ENCODE peak calls at places on chromosomes 11 and 22, in seven cellular contexts. R, T, Z, S, Q, Y and B are unnamed samples.

GRCh38 chr11:36010010-36010740 is 66.3 kb downstream of the LDLRAD3 start:
- DNase-seq in R (peak), T (no peak), Z (no peak), S (no peak), Q (no peak), Y (no peak), B (no peak)

GRCh38 chr11:69438286-69438920 is 43.1 kb upstream of the LINC01488 start:
- DNase-seq in R (no peak), T (no peak), Z (no peak), S (no peak), Q (no peak), Y (no peak), B (no peak)

GRCh38 chr11:132357811-132358572 is 987.6 kb downstream of the NTM start:
- DNase-seq in R (no peak), T (no peak), Z (no peak), S (no peak), Q (no peak), Y (no peak), B (no peak)

GRCh38 chr11:86486261-86487030 is 111.8 kb downstream of the CCDC81 start:
- DNase-seq in R (no peak), T (no peak), Z (no peak), S (no peak), Q (no peak), Y (no peak), B (no peak)

GRCh38 chr11:95563173-95563572 is 226.4 kb downstream of the FAM76B start:
- DNase-seq in R (no peak), T (no peak), Z (no peak), S (no peak), Q (no peak), Y (no peak), B (no peak)

GRCh38 chr11:109957601-109958000 is 135.6 kb upstream of the ZC3H12C start:
- DNase-seq in R (no peak), T (no peak), Z (no peak), S (no peak), Q (no peak), Y (no peak), B (no peak)

GRCh38 chr11:2449548-2450320 is 4.9 kb downstream of the KCNQ1 start:
- DNase-seq in R (no peak), T (no peak), Z (peak), S (no peak), Q (no peak), Y (no peak), B (no peak)

GRCh38 chr11:46298699-46299424 is 21.4 kb downstream of the CREB3L1 start:
- DNase-seq in R (peak), T (no peak), Z (no peak), S (no peak), Q (peak), Y (no peak), B (no peak)

GRCh38 chr11:67252831-67253239 is 13.4 kb upstream of the GRK2 start:
- DNase-seq in R (peak), T (no peak), Z (peak), S (peak), Q (no peak), Y (no peak), B (no peak)

GRCh38 chr22:20107471-20107901 is 8.4 kb upstream of the RANBP1 start:
- DNase-seq in R (no peak), T (no peak), Z (peak), S (no peak), Q (no peak), Y (no peak), B (no peak)

GRCh38 chr22:49561338-49561737 is 266.3 kb downstream of the BRD1 start:
- DNase-seq in R (no peak), T (peak), Z (no peak), S (no peak), Q (no peak), Y (no peak), B (no peak)

GRCh38 chr11:120137611-120138521 is at the start of gene TRIM29:
- DNase-seq in R (peak), T (peak), Z (peak), S (peak), Q (no peak), Y (no peak), B (no peak)

GRCh38 chr11:76606102-76606793 is 64.3 kb downstream of the LRRC32 start:
- DNase-seq in R (no peak), T (no peak), Z (no peak), S (no peak), Q (no peak), Y (no peak), B (no peak)

GRCh38 chr22:23519442-23520177 is 60.5 kb downstream of the IGLL1 start:
- DNase-seq in R (no peak), T (no peak), Z (no peak), S (no peak), Q (no peak), Y (no peak), B (no peak)

GRCh38 chr11:68855205-68855978 is 13.7 kb upstream of the CPT1A start:
- DNase-seq in R (no peak), T (no peak), Z (peak), S (no peak), Q (no peak), Y (peak), B (no peak)

GRCh38 chr11:62553839-62554361 is 7.3 kb upstream of the AHNAK start:
- DNase-seq in R (peak), T (no peak), Z (no peak), S (no peak), Q (peak), Y (no peak), B (no peak)

GRCh38 chr11:98630736-98631135 is 390.0 kb upstream of the CNTN5 start:
- DNase-seq in R (no peak), T (no peak), Z (peak), S (no peak), Q (no peak), Y (no peak), B (no peak)

GRCh38 chr11:18367431-18367830 is 26.9 kb upstream of the LDHA start:
- DNase-seq in R (no peak), T (no peak), Z (no peak), S (no peak), Q (no peak), Y (no peak), B (no peak)

GRCh38 chr11:12224537-12224893 is 114.1 kb downstream of the MICAL2 start:
- DNase-seq in R (peak), T (peak), Z (no peak), S (peak), Q (peak), Y (peak), B (peak)

GRCh38 chr22:40679964-40680818 is 907 bp downstream of the MCHR1 start:
- DNase-seq in R (no peak), T (no peak), Z (no peak), S (no peak), Q (no peak), Y (no peak), B (no peak)

GRCh38 chr11:46122955-46123354 is 1.7 kb upstream of the PHF21A start:
- DNase-seq in R (peak), T (no peak), Z (no peak), S (no peak), Q (no peak), Y (no peak), B (no peak)

GRCh38 chr11:46290598-46291309 is 13.3 kb downstream of the CREB3L1 start:
- DNase-seq in R (peak), T (peak), Z (no peak), S (peak), Q (peak), Y (peak), B (no peak)

GRCh38 chr11:97772696-97773095 is 1248.1 kb upstream of the CNTN5 start:
- DNase-seq in R (no peak), T (no peak), Z (peak), S (no peak), Q (no peak), Y (no peak), B (no peak)